ENCODE peak calls at places on chromosomes 4 and X, in seven cellular contexts. K is NCI-H69; B is RWPE1; P is NCI-H510A; M is brain microvascular endothelial cell; R is stomach; A is naive thymus-derived CD8-positive, alpha-beta T cell. N is an unnamed sample.

GRCh38 chr4:25654031-25654970 is 1.4 kb upstream of the SLC34A2 start:
- DNase-seq in B (no peak), P (no peak), A (no peak), R (no peak), M (no peak), K (no peak), N (no peak)

GRCh38 chr4:119041951-119042560 is 93.6 kb upstream of the MYOZ2 start:
- DNase-seq in B (peak), K (peak), P (peak), A (peak), R (peak), M (peak), N (peak)

GRCh38 chr4:88697113-88697512 is 516 bp downstream of the NAP1L5 start:
- DNase-seq in R (no peak), M (no peak), K (no peak), P (no peak), A (peak), B (no peak), N (peak)

GRCh38 chr4:71367546-71367945 is 28.7 kb downstream of the SLC4A4 start:
- DNase-seq in P (no peak), R (no peak), B (no peak), M (no peak), A (no peak), K (no peak), N (no peak)

GRCh38 chr4:6221851-6222760 is 21.8 kb upstream of the JAKMIP1 start:
- DNase-seq in B (peak), A (no peak), M (no peak), P (no peak), R (peak), K (peak), N (peak)

GRCh38 chr4:33974270-33974669 is 2270.0 kb downstream of the ARAP2 start:
- DNase-seq in M (no peak), B (no peak), A (no peak), P (no peak), K (no peak), R (no peak), N (no peak)

GRCh38 chr4:118797558-118798142 is 38.3 kb downstream of the SEC24D start:
- DNase-seq in A (no peak), R (no peak), M (peak), B (no peak), K (no peak), P (no peak), N (no peak)

GRCh38 chrX:78104447-78105176 is 564 bp downstream of the PGK1 start:
- DNase-seq in K (peak), P (peak), M (no peak), B (peak), R (peak), A (peak), N (peak)

GRCh38 chr4:33566649-33567048 is 2677.7 kb downstream of the ARAP2 start:
- DNase-seq in B (no peak), R (no peak), P (no peak), M (no peak), A (no peak), K (no peak), N (no peak)

GRCh38 chrX:13220916-13221315 is 98.9 kb downstream of the ATXN3L start:
- DNase-seq in M (peak), R (no peak), P (no peak), K (no peak), B (peak), A (no peak), N (no peak)

GRCh38 chr4:27387706-27388105 is 527.1 kb downstream of the STIM2 start:
- DNase-seq in P (no peak), M (no peak), R (no peak), K (no peak), B (no peak), A (no peak), N (no peak)

GRCh38 chr4:183300660-183301059 is 19.4 kb downstream of the CLDN22 start:
- DNase-seq in B (no peak), R (no peak), P (no peak), A (no peak), M (no peak), K (no peak), N (no peak)

GRCh38 chr4:174284181-174284886 is 623 bp downstream of the CEP44 start:
- DNase-seq in A (no peak), M (peak), B (peak), K (peak), P (no peak), R (no peak), N (no peak)

GRCh38 chr4:39353478-39354177 is 12.5 kb downstream of the RFC1 start:
- DNase-seq in A (peak), M (no peak), B (peak), P (no peak), K (peak), R (no peak), N (no peak)

GRCh38 chr4:48033825-48034413 is 17.3 kb downstream of the NIPAL1 start:
- DNase-seq in P (no peak), M (peak), A (peak), K (peak), B (peak), R (peak), N (no peak)